ENCODE peak calls at places on chromosomes 3 and 15, in five cellular contexts. E, L, D, A and H are unnamed samples.

GRCh38 chr3:5635746-5636145 is 448.2 kb downstream of the EDEM1 start:
- DNase-seq in E (no peak), D (no peak), A (no peak), L (no peak), H (no peak)

GRCh38 chr15:39242345-39242744 is 338.5 kb upstream of the THBS1 start:
- DNase-seq in E (peak), D (no peak), L (no peak), A (no peak), H (no peak)

GRCh38 chr15:58306591-58307312 is 125.0 kb upstream of the LIPC start:
- DNase-seq in A (no peak), D (no peak), L (no peak), E (no peak), H (no peak)

GRCh38 chr3:18645603-18646002 is 220.5 kb upstream of the SATB1 start:
- DNase-seq in E (no peak), A (no peak), D (no peak), L (no peak), H (no peak)

GRCh38 chr3:17151598-17152373 is 267.0 kb downstream of the PLCL2 start:
- DNase-seq in L (peak), D (no peak), E (no peak), A (no peak), H (peak)

GRCh38 chr3:143119974-143120715 is 574 bp downstream of the CHST2 start:
- DNase-seq in L (peak), E (no peak), D (peak), A (peak), H (peak)

GRCh38 chr15:90881181-90881977 is 2.9 kb upstream of the FES start:
- DNase-seq in D (no peak), A (no peak), L (no peak), E (no peak), H (no peak)

GRCh38 chr3:104396974-104397669 is 969.6 kb upstream of the ALCAM start:
- DNase-seq in A (no peak), D (no peak), L (no peak), E (no peak), H (no peak)

GRCh38 chr3:130834476-130834875 is 59.4 kb upstream of the ATP2C1 start:
- DNase-seq in E (no peak), A (no peak), L (no peak), D (no peak), H (no peak)

GRCh38 chr15:56244811-56245576 is 1.3 kb upstream of the RFX7 start:
- DNase-seq in A (no peak), D (peak), E (peak), L (peak), H (peak)

GRCh38 chr3:99625643-99626414 is 12.6 kb upstream of the COL8A1 start:
- DNase-seq in E (no peak), A (no peak), L (no peak), D (no peak), H (no peak)

GRCh38 chr3:94293793-94294195 is 230.9 kb downstream of the NSUN3 start:
- DNase-seq in E (no peak), A (no peak), D (no peak), L (no peak), H (no peak)

GRCh38 chr3:9207076-9207763 is 42.2 kb downstream of the SRGAP3 start:
- DNase-seq in L (no peak), D (no peak), E (no peak), A (no peak), H (no peak)

GRCh38 chr3:141830508-141830907 is 45.9 kb upstream of the ATP1B3 start:
- DNase-seq in L (no peak), E (no peak), A (no peak), D (no peak), H (no peak)

GRCh38 chr15:81170504-81170903 is 26.2 kb upstream of the IL16 start:
- DNase-seq in E (no peak), L (no peak), A (no peak), D (no peak), H (no peak)

GRCh38 chr3:127000128-127000527 is 17.2 kb downstream of the PLXNA1 start:
- DNase-seq in A (no peak), D (no peak), L (no peak), E (no peak), H (no peak)

GRCh38 chr3:138833908-138834358 is 795 bp downstream of the PIK3CB start:
- DNase-seq in D (no peak), A (no peak), L (no peak), E (no peak), H (no peak)

GRCh38 chr3:193842029-193842782 is 249.2 kb downstream of the OPA1 start:
- DNase-seq in D (no peak), E (peak), L (no peak), A (no peak), H (peak)

GRCh38 chr3:81375921-81376320 is 385.5 kb downstream of the GBE1 start:
- DNase-seq in E (no peak), L (no peak), A (no peak), D (no peak), H (no peak)

GRCh38 chr3:172145287-172145686 is 105.9 kb downstream of the FNDC3B start:
- DNase-seq in A (no peak), D (no peak), E (no peak), L (no peak), H (peak)

GRCh38 chr3:161064413-161064812 is 40.7 kb downstream of the B3GALNT1 start:
- DNase-seq in L (no peak), A (no peak), E (no peak), D (no peak), H (no peak)

GRCh38 chr3:127853681-127854080 is 31.4 kb upstream of the MGLL start:
- DNase-seq in A (peak), D (no peak), L (no peak), E (peak), H (no peak)

GRCh38 chr3:153113553-153113952 is 48.5 kb upstream of the RAP2B start:
- DNase-seq in E (no peak), L (no peak), D (no peak), A (no peak), H (no peak)

GRCh38 chr3:97106652-97106989 is 292.2 kb downstream of the EPHA6 start:
- DNase-seq in A (no peak), L (no peak), E (no peak), D (no peak), H (no peak)

GRCh38 chr15:90004671-90005070 is 3.5 kb downstream of the ZNF710 start:
- DNase-seq in L (no peak), E (peak), D (no peak), A (no peak), H (no peak)

GRCh38 chr3:188594137-188594536 is 440.2 kb downstream of the LPP start:
- DNase-seq in A (no peak), L (no peak), E (no peak), D (no peak), H (no peak)

GRCh38 chr3:127180859-127181258 is 12.1 kb upstream of the PRR23E start:
- DNase-seq in L (no peak), D (no peak), E (no peak), A (no peak), H (no peak)

GRCh38 chr3:25664066-25664809 is 469 bp downstream of the TOP2B start:
- DNase-seq in E (peak), L (peak), D (peak), A (peak), H (peak)

GRCh38 chr15:57820119-57820518 is 113.6 kb downstream of the POLR2M start:
- DNase-seq in L (no peak), A (no peak), E (no peak), D (no peak), H (no peak)

GRCh38 chr3:185825379-185825638 is 467 bp upstream of the IGF2BP2 start:
- DNase-seq in A (no peak), E (no peak), D (no peak), L (no peak), H (no peak)

GRCh38 chr3:62027796-62028195 is 345.6 kb downstream of the FEZF2 start:
- DNase-seq in D (no peak), A (no peak), L (no peak), E (no peak), H (no peak)

GRCh38 chr3:119456469-119456868 is 6.9 kb downstream of the TMEM39A start:
- DNase-seq in A (no peak), L (no peak), E (no peak), D (no peak), H (no peak)

GRCh38 chr3:78176869-78177268 is 1137.0 kb downstream of the ROBO2 start:
- DNase-seq in D (no peak), E (no peak), A (no peak), L (no peak), H (no peak)

GRCh38 chr15:52765779-52766178 is 24.4 kb downstream of the ONECUT1 start:
- DNase-seq in E (peak), A (no peak), D (peak), L (no peak), H (no peak)

GRCh38 chr3:159860727-159861126 is 127.9 kb upstream of the IL12A start:
- DNase-seq in A (no peak), D (peak), E (no peak), L (no peak), H (no peak)

GRCh38 chr3:181629029-181629428 is 82.7 kb upstream of the SOX2 start:
- DNase-seq in A (no peak), E (no peak), L (no peak), D (no peak), H (no peak)

GRCh38 chr3:53113293-53114010 is 16.8 kb downstream of the RFT1 start:
- DNase-seq in A (no peak), D (no peak), E (peak), L (no peak), H (no peak)

GRCh38 chr3:129415830-129416229 is 12.6 kb downstream of the EFCAB12 start:
- DNase-seq in E (no peak), L (no peak), D (no peak), A (no peak), H (no peak)

GRCh38 chr15:66234798-66235197 is 18.8 kb downstream of the MEGF11 start:
- DNase-seq in E (no peak), D (no peak), L (no peak), A (no peak), H (no peak)

GRCh38 chr15:66232267-66232625 is 21.3 kb downstream of the MEGF11 start:
- DNase-seq in D (peak), L (no peak), E (no peak), A (no peak), H (no peak)

GRCh38 chr15:66231421-66232266 is 21.9 kb downstream of the MEGF11 start:
- DNase-seq in D (no peak), E (no peak), A (no peak), L (no peak), H (no peak)

GRCh38 chr15:66235866-66236265 is 17.7 kb downstream of the MEGF11 start:
- DNase-seq in A (no peak), L (no peak), E (no peak), D (no peak), H (no peak)

DNA sequence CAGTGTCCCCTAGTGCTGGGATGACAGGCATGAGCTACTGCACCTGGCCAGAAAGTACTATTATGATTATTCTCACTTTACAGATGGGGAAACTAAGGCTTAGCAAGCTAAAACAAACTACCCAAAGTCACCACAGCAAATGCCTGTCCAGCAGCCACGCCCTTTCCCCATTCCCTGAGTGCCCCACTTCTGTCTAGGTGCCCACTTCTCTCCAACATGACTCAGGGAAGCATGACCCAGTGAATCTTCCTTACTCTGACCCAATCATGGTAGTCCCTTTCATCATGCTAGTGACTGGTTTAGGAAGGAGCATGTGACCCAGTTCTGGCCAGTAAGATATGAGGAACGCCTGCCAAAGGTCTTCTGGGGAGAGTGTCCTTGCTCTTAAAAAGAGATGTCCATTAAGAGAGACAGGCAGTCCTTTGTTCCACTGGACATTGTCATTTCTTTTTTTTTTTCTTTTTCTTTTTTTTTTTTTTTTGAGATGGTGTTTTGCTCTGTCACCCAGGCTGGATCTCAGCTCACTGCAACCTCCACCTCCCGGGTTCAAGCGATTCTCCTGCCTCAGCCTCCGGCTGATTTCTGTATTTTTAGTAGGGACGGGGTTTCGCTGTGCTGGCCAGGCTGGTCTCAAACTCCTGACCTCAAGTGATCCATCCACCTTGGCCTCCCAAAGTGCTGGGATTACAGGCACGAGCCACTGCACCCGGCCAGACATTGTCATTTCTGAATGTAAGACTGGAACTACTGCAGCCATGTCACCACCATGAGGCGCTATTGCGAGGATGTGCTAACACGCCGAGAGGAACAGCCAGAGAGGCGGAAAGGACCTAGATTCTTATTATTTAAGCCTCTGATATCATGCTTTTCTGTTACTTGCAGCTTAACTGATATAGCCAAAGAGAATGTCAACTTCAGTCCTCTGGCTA is 19.8 kb downstream of the MEGF11 start:
- DNase-seq in D (peak), L (no peak), E (no peak), A (peak), H (no peak)
- TF ChIP-seq CTCF in D (peak), L (no peak), E (no peak), A (no peak), H (peak)

DNA sequence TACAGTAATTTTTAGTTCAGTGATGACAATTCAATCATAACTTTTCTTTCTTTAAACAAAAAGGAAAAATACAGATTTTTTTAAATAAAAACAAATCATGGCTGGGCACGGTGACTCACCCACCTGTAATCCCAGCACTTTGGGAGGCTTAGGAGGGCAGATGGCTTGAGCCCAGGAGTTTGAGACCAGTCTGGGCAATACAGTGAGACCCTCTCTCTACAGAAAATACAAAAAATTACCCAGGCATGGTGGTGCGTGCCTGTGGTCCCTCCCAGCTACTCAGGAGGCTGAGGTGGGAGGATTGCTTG is 25.6 kb upstream of the ATG7 start:
- DNase-seq in A (no peak), L (no peak), D (no peak), E (no peak), H (no peak)
- TF ChIP-seq CTCF in A (no peak), L (no peak), D (no peak), E (no peak), H (no peak)

GRCh38 chr3:42749753-42750231 is 23.3 kb downstream of the CCDC13 start:
- DNase-seq in E (no peak), A (peak), L (no peak), D (peak), H (peak)
- TF ChIP-seq CTCF in E (no peak), A (peak), L (no peak), D (peak), H (peak)

GRCh38 chr15:47496343-47497185 is 220.7 kb upstream of the SEMA6D start:
- DNase-seq in D (no peak), L (no peak), A (no peak), E (no peak), H (no peak)
- TF ChIP-seq CTCF in D (peak), L (no peak), A (no peak), E (no peak), H (no peak)

DNA sequence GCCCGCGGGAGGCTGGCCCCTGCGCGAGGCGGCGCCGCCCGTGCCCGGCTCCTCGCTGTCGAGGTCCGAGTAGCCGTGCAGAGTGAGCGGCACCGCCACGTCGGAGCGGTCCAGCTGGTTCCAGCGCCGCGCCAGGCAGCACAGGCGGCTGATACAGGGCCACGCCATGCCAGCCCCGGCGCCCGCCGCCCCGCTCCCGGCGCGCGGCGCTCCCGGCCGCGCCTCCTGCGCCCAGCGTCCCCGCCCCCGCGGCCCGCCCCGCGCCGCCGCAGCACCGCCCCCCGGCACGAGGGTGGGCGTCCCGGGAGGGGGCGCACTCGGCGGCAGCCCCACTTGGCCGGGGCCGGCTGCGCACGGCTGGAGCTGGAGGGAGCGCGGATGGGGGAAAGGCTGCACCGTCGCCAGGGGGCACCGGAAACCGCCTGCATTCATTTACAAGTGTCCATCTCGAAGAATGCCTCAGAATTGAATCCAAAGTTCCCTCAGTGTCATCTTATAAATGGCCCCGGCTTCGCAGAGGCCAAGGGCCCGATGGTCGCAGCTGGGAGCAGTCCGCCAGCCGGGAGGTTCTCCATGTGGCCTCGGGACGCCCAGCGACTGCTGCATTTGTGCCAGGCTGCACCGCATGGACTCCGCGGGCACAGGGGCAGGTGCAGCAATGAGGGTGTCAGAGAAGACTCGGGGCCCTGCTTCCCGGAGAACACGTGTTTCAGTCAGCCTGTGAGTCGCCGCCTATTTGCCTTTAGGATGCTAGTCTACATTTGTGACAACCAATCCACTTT is at the start of gene MAP6D1:
- DNase-seq in A (peak), L (peak), E (peak), D (peak), H (peak)
- TF ChIP-seq CTCF in A (peak), L (no peak), E (no peak), D (peak), H (peak)

GRCh38 chr3:157347577-157348303 is 88.9 kb upstream of the PTX3 start:
- DNase-seq in A (peak), D (peak), E (no peak), L (no peak), H (no peak)
- TF ChIP-seq CTCF in A (peak), D (peak), E (no peak), L (no peak), H (peak)

DNA sequence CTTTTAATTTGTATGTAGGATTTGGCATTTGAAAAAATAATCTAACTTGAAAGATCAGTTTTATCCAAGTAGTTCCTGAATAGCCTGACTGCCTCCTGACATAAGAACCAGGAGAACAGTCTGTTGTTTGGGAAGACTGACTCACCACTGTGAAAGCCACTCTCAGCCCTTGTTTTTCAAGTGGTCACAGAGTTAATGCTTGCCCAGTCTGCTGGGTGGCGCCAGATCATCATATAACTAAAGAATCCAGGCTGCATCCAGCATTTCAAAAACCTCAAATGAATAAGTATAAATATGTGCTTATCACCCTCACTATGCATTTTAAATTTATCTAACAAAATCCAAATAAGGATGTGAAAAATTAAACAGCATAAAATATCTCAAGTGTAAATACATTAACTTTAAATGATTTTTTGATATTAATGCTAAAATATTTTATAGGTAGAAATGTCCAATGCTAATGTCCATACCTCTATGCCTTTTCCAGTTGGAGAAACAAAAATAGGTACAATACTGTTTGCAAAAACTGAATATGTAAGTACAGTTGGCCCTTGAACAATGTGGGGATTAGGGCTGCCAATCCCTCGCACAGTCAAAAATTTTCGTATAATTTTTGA is 26.9 kb upstream of the ZBBX start:
- DNase-seq in L (no peak), E (peak), D (peak), A (peak), H (peak)
- TF ChIP-seq CTCF in L (no peak), E (peak), D (no peak), A (peak), H (peak)

GRCh38 chr3:46935168-46935858 is 41.2 kb downstream of the CCDC12 start:
- DNase-seq in D (no peak), L (no peak), E (peak), A (peak), H (no peak)
- TF ChIP-seq CTCF in D (no peak), L (no peak), E (peak), A (no peak), H (no peak)

GRCh38 chr3:123312331-123313265 is 110.9 kb downstream of the SEC22A start:
- DNase-seq in A (no peak), E (no peak), D (no peak), L (no peak), H (no peak)
- TF ChIP-seq CTCF in A (no peak), E (no peak), D (no peak), L (no peak), H (no peak)

GRCh38 chr3:195123196-195123805 is 147.7 kb downstream of the XXYLT1 start:
- DNase-seq in D (peak), L (no peak), E (no peak), A (peak), H (no peak)
- TF ChIP-seq CTCF in D (peak), L (no peak), E (no peak), A (peak), H (no peak)